ENCODE peak calls at places on chromosomes 4 and X, in four cellular contexts. One of them, this sample, is unnamed.

GRCh38 chrX:151004085-151004484 is 20.9 kb downstream of the HMGB3 start:
- DNase-seq in CD4-positive, CD25-positive, alpha-beta regulatory T cell: no peak
- DNase-seq in HT1080: no peak
- DNase-seq in A549: peak
- DNase-seq in this sample: no peak

GRCh38 chr4:38411092-38411491 is 252.9 kb upstream of the KLF3 start:
- DNase-seq in CD4-positive, CD25-positive, alpha-beta regulatory T cell: no peak
- DNase-seq in A549: no peak
- DNase-seq in HT1080: no peak
- DNase-seq in this sample: no peak

GRCh38 chr4:14792702-14793227 is 209.5 kb upstream of the CPEB2 start:
- DNase-seq in CD4-positive, CD25-positive, alpha-beta regulatory T cell: no peak
- DNase-seq in A549: peak
- DNase-seq in HT1080: peak
- DNase-seq in this sample: no peak

GRCh38 chr4:52836653-52837052 is 25.5 kb upstream of the RASL11B start:
- DNase-seq in A549: no peak
- DNase-seq in HT1080: no peak
- DNase-seq in CD4-positive, CD25-positive, alpha-beta regulatory T cell: no peak
- DNase-seq in this sample: no peak

GRCh38 chrX:120664081-120664480 is 34.2 kb upstream of the C1GALT1C1 start:
- DNase-seq in HT1080: peak
- DNase-seq in A549: peak
- DNase-seq in CD4-positive, CD25-positive, alpha-beta regulatory T cell: peak
- DNase-seq in this sample: no peak

GRCh38 chrX:64265265-64265664 is 34.9 kb upstream of the ASB12 start:
- DNase-seq in A549: no peak
- DNase-seq in CD4-positive, CD25-positive, alpha-beta regulatory T cell: no peak
- DNase-seq in HT1080: no peak
- DNase-seq in this sample: no peak

GRCh38 chrX:108224727-108225455 is 133.3 kb downstream of the ATG4A start:
- DNase-seq in HT1080: peak
- DNase-seq in A549: peak
- DNase-seq in CD4-positive, CD25-positive, alpha-beta regulatory T cell: peak
- DNase-seq in this sample: no peak

GRCh38 chr4:169716677-169717076 is 41.1 kb downstream of the HPF1 start:
- DNase-seq in A549: no peak
- DNase-seq in HT1080: peak
- DNase-seq in CD4-positive, CD25-positive, alpha-beta regulatory T cell: no peak
- DNase-seq in this sample: no peak

GRCh38 chrX:11893933-11894710 is 136.1 kb downstream of the MSL3 start:
- DNase-seq in CD4-positive, CD25-positive, alpha-beta regulatory T cell: no peak
- DNase-seq in A549: no peak
- DNase-seq in HT1080: no peak
- DNase-seq in this sample: no peak

GRCh38 chrX:149453030-149453429 is 52.1 kb downstream of the IDS start:
- DNase-seq in HT1080: peak
- DNase-seq in A549: peak
- DNase-seq in CD4-positive, CD25-positive, alpha-beta regulatory T cell: no peak
- DNase-seq in this sample: peak

GRCh38 chr4:141215030-141215429 is 5.7 kb upstream of the ZNF330 start:
- DNase-seq in HT1080: no peak
- DNase-seq in CD4-positive, CD25-positive, alpha-beta regulatory T cell: no peak
- DNase-seq in A549: no peak
- DNase-seq in this sample: no peak

GRCh38 chr4:121375262-121375661 is 5.6 kb downstream of the QRFPR start:
- DNase-seq in CD4-positive, CD25-positive, alpha-beta regulatory T cell: no peak
- DNase-seq in A549: no peak
- DNase-seq in HT1080: peak
- DNase-seq in this sample: no peak

GRCh38 chr4:33369366-33369899 is 2649.3 kb downstream of the PCDH7 start:
- DNase-seq in CD4-positive, CD25-positive, alpha-beta regulatory T cell: no peak
- DNase-seq in A549: no peak
- DNase-seq in HT1080: peak
- DNase-seq in this sample: no peak

GRCh38 chr4:76624271-76624681 is 189.2 kb downstream of the SHROOM3 start:
- DNase-seq in HT1080: peak
- DNase-seq in CD4-positive, CD25-positive, alpha-beta regulatory T cell: no peak
- DNase-seq in A549: peak
- DNase-seq in this sample: no peak